ENCODE peak calls at places on chromosomes 4 and X, in six cellular contexts. K is left ventricle myocardium inferior, M is H9, X is cardiac muscle cell, W is breast epithelium, U is suprapubic skin. Z is an unnamed sample.

GRCh38 chr4:37889849-37890500 is 909 bp upstream of the TBC1D1 start:
- DNase-seq in K (peak), M (peak), X (no peak), W (no peak), U (no peak), Z (no peak)

GRCh38 chr4:99205104-99205979 is 13.7 kb downstream of the ADH6 start:
- DNase-seq in K (no peak), M (no peak), X (peak), W (no peak), U (no peak), Z (no peak)

GRCh38 chrX:82466994-82467393 is 1041.1 kb upstream of the POU3F4 start:
- DNase-seq in K (no peak), M (no peak), X (no peak), W (no peak), U (no peak), Z (no peak)

GRCh38 chr4:16026155-16026761 is 57.6 kb downstream of the PROM1 start:
- DNase-seq in K (no peak), M (no peak), X (peak), W (no peak), U (no peak), Z (no peak)

GRCh38 chr4:107721436-107722090 is 1.5 kb upstream of the PAPSS1 start:
- DNase-seq in K (no peak), M (peak), X (peak), W (no peak), U (no peak), Z (peak)

GRCh38 chr4:2837904-2838496 is 5.6 kb upstream of the ADD1 start:
- DNase-seq in K (no peak), M (no peak), X (no peak), W (no peak), U (no peak), Z (no peak)

GRCh38 chr4:4610672-4611071 is 68.8 kb upstream of the STX18 start:
- DNase-seq in K (no peak), M (no peak), X (no peak), W (no peak), U (no peak), Z (no peak)

GRCh38 chrX:115940348-115940747 is 230.2 kb upstream of the AGTR2 start:
- DNase-seq in K (no peak), M (no peak), X (no peak), W (no peak), U (no peak), Z (no peak)

GRCh38 chrX:13051167-13051528 is 6.7 kb upstream of the FAM9C start:
- DNase-seq in K (no peak), M (no peak), X (no peak), W (no peak), U (no peak), Z (no peak)

GRCh38 chr4:13328591-13328990 is 155.5 kb downstream of the RAB28 start:
- DNase-seq in K (no peak), M (no peak), X (no peak), W (no peak), U (no peak), Z (no peak)

GRCh38 chr4:150582881-150583286 is 933 bp downstream of the MAB21L2 start:
- DNase-seq in K (no peak), M (peak), X (peak), W (no peak), U (no peak), Z (peak)

GRCh38 chrX:70132877-70133302 is 357 bp upstream of the IGBP1 start:
- DNase-seq in K (no peak), M (no peak), X (no peak), W (no peak), U (no peak), Z (no peak)

GRCh38 chr4:87462102-87462501 is 39.7 kb downstream of the NUDT9 start:
- DNase-seq in K (no peak), M (no peak), X (no peak), W (no peak), U (no peak), Z (no peak)

GRCh38 chr4:124105212-124105611 is 607.3 kb downstream of the ANKRD50 start:
- DNase-seq in K (no peak), M (no peak), X (no peak), W (no peak), U (no peak), Z (no peak)

GRCh38 chr4:151150821-151151580 is 51.6 kb downstream of the RPS3A start:
- DNase-seq in K (no peak), M (no peak), X (no peak), W (no peak), U (no peak), Z (no peak)

GRCh38 chr4:87025614-87026041 is 90.8 kb downstream of the AFF1 start:
- DNase-seq in K (no peak), M (no peak), X (no peak), W (no peak), U (no peak), Z (no peak)

GRCh38 chr4:92091335-92091734 is 212.4 kb upstream of the GRID2 start:
- DNase-seq in K (no peak), M (peak), X (no peak), W (no peak), U (no peak), Z (peak)

GRCh38 chr4:27357283-27357682 is 496.6 kb downstream of the STIM2 start:
- DNase-seq in K (no peak), M (no peak), X (peak), W (no peak), U (no peak), Z (no peak)
- TF ChIP-seq CTCF in K (peak), M (peak), X (no peak), W (no peak), U (no peak), Z (peak)

DNA sequence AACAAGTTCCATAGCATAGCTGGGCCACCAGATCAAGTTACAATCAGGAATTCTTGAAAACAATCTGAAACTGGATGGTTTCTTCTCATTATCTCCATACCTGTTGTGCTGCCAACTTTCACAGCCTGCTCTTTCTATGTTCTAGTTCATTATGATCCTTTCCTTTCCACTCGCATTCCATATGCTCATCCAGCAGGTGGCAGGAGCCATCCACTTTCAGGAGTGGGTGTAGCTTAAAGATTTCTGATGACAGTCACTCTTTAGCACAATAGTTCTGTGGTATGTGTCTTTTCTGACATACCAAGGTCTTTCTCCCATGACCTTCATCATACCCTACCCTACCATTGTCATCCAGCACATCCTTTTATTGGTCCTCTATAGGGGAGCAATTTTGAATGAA is 46.4 kb downstream of the PAGE2 start:
- DNase-seq in K (no peak), M (no peak), X (peak), W (peak), U (no peak), Z (peak)
- TF ChIP-seq CTCF in K (peak), M (peak), X (peak), W (peak), U (no peak), Z (no peak)

DNA sequence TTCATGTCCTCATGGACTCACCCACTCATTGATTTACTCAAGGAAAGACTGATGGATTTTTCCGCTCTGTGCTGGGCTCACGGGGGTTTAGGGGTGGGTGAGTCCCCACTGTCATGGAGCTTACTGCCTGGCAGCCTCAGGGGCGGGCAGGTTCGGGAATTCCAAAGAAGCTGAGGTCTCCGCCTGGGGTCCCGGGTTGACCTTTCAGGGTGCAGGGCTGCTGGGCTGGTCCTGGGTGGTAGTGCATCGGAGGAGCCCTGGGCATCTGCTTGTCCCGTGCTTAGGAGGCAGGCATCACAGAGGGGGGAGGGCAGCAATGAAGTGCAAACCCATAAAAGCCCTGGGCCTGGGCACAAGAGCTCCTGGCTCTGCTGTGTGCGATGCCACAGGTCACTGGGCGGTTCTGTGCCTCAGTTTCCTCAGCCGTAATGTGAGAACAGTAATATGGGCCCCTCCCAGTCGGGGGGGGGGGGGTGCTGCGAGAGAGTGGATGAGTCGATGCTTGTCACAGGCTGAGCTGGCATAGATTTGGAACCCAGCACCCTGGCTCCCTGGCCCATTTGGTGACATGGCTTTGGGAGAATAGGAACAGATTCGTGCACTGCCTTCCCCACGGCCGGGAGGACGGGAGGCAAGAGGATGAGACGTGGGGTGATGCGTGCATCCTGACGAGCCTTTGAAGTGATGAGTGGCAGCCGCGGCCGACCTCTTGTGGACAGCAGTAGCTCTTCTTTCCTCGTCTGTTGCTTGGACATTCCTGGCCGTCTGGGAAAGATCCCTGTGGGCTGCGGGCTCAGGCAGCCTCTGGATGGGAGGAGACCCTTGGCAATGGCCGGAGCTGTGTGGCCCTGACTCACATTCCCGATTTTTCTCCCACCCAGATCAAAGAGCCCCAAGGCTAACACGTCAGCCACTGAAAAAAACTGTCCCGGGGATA is 42.0 kb downstream of the PSAPL1 start:
- DNase-seq in K (peak), M (peak), X (no peak), W (peak), U (peak), Z (no peak)
- TF ChIP-seq CTCF in K (peak), M (no peak), X (peak), W (no peak), U (no peak), Z (no peak)

DNA sequence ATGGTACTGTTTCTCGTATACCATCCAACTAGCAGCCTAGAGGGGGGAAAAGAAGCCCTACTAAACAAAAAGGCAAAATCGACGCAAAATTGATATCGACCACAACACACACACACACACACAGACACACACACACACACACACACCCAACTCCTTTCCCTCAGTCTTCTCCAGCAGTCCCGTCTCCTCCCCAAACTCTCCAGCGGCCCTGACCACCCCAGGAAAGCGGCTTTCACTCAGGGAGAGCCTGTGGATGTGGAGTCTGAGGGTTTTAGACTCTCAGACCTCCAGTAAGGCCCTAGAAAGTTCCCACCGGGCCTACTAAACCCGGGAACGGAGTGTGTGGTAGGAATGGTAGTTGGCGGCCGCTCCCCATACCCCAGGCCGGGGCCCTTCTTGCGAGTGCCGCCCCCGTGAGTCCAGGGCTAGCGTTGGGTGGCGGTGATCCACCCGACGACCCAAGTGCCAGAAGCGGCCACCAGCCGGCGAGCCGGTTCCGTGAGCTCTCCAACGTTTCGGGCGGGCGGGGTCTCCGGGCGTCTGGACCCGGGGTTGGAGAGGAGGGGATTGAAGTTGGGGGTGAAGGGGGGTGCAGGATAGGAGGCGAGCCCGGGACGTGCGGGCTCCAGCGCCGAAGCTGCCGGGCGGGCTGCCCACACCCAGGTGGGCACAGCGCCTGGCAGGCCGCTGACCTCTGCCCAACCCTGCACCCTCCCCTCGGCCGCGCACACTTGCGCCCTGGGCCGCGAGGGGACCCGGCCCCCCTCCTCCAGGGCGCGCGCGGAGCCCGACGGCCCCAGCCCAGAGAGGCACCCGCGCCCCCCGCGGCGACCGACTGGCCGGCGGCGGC is 13.7 kb downstream of the ARX start:
- DNase-seq in K (no peak), M (no peak), X (no peak), W (no peak), U (no peak), Z (no peak)
- TF ChIP-seq CTCF in K (no peak), M (no peak), X (no peak), W (no peak), U (no peak), Z (no peak)

Z was measured in glutamatergic neuron.